ENCODE peak calls at places on chromosome 5, in seven cellular contexts. One of them, this sample, is unnamed.

GRCh38 chr5:51604324-51604723 is 221.1 kb downstream of the ISL1 start:
- DNase-seq in WERI-Rb-1: no peak
- DNase-seq in H54: no peak
- DNase-seq in putamen: no peak
- DNase-seq in MM.1S: no peak
- DNase-seq in activated T-cell treated with anti-CD3 and anti-CD28 coated beads for 4 hours: no peak
- DNase-seq in T-helper 2 cell: no peak
- DNase-seq in this sample: no peak

GRCh38 chr5:108818613-108819272 is 71.0 kb downstream of the FER start:
- DNase-seq in activated T-cell treated with anti-CD3 and anti-CD28 coated beads for 4 hours: no peak
- DNase-seq in putamen: no peak
- DNase-seq in MM.1S: peak; percentile 62
- DNase-seq in T-helper 2 cell: peak; percentile 45
- DNase-seq in WERI-Rb-1: no peak
- DNase-seq in H54: peak; percentile 34
- DNase-seq in this sample: no peak

GRCh38 chr5:109354761-109355160 is 55.0 kb downstream of the PJA2 start:
- DNase-seq in WERI-Rb-1: no peak
- DNase-seq in putamen: no peak
- DNase-seq in MM.1S: no peak
- DNase-seq in T-helper 2 cell: peak; percentile 13
- DNase-seq in H54: no peak
- DNase-seq in activated T-cell treated with anti-CD3 and anti-CD28 coated beads for 4 hours: no peak
- DNase-seq in this sample: no peak

GRCh38 chr5:175015028-175015427 is 290.6 kb downstream of the MSX2 start:
- DNase-seq in WERI-Rb-1: no peak
- DNase-seq in T-helper 2 cell: no peak
- DNase-seq in activated T-cell treated with anti-CD3 and anti-CD28 coated beads for 4 hours: no peak
- DNase-seq in putamen: no peak
- DNase-seq in H54: no peak
- DNase-seq in MM.1S: no peak
- DNase-seq in this sample: no peak

GRCh38 chr5:54658014-54658413 is 140.5 kb downstream of the SNX18 start:
- DNase-seq in MM.1S: no peak
- DNase-seq in WERI-Rb-1: no peak
- DNase-seq in activated T-cell treated with anti-CD3 and anti-CD28 coated beads for 4 hours: no peak
- DNase-seq in putamen: no peak
- DNase-seq in H54: peak; percentile 67
- DNase-seq in T-helper 2 cell: no peak
- DNase-seq in this sample: no peak

GRCh38 chr5:53262348-53262970 is 152.9 kb upstream of the MOCS2 start:
- DNase-seq in activated T-cell treated with anti-CD3 and anti-CD28 coated beads for 4 hours: no peak
- DNase-seq in H54: no peak
- DNase-seq in MM.1S: no peak
- DNase-seq in WERI-Rb-1: no peak
- DNase-seq in T-helper 2 cell: no peak
- DNase-seq in putamen: no peak
- DNase-seq in this sample: no peak

GRCh38 chr5:140083650-140084049 is 30.3 kb upstream of the PURA start:
- DNase-seq in WERI-Rb-1: no peak
- DNase-seq in MM.1S: no peak
- DNase-seq in putamen: no peak
- DNase-seq in T-helper 2 cell: no peak
- DNase-seq in activated T-cell treated with anti-CD3 and anti-CD28 coated beads for 4 hours: no peak
- DNase-seq in H54: no peak
- DNase-seq in this sample: no peak

GRCh38 chr5:135443329-135443960 is 3.7 kb downstream of the DCANP1 start:
- DNase-seq in H54: no peak
- DNase-seq in T-helper 2 cell: no peak
- DNase-seq in MM.1S: no peak
- DNase-seq in activated T-cell treated with anti-CD3 and anti-CD28 coated beads for 4 hours: no peak
- DNase-seq in WERI-Rb-1: peak; percentile 17
- DNase-seq in putamen: no peak
- DNase-seq in this sample: no peak

GRCh38 chr5:23389543-23390215 is 117.7 kb upstream of the PRDM9 start:
- DNase-seq in activated T-cell treated with anti-CD3 and anti-CD28 coated beads for 4 hours: no peak
- DNase-seq in T-helper 2 cell: no peak
- DNase-seq in MM.1S: no peak
- DNase-seq in putamen: no peak
- DNase-seq in WERI-Rb-1: no peak
- DNase-seq in H54: no peak
- DNase-seq in this sample: no peak

GRCh38 chr5:105968961-105969360 is 1701.8 kb downstream of the EFNA5 start:
- DNase-seq in H54: no peak
- DNase-seq in putamen: no peak
- DNase-seq in activated T-cell treated with anti-CD3 and anti-CD28 coated beads for 4 hours: no peak
- DNase-seq in WERI-Rb-1: no peak
- DNase-seq in MM.1S: no peak
- DNase-seq in T-helper 2 cell: no peak
- DNase-seq in this sample: no peak

GRCh38 chr5:151002681-151003502 is 17.5 kb upstream of the GPX3 start:
- DNase-seq in T-helper 2 cell: no peak
- DNase-seq in putamen: no peak
- DNase-seq in WERI-Rb-1: peak; percentile 32
- DNase-seq in H54: no peak
- DNase-seq in activated T-cell treated with anti-CD3 and anti-CD28 coated beads for 4 hours: no peak
- DNase-seq in MM.1S: no peak
- DNase-seq in this sample: no peak

GRCh38 chr5:130687085-130687733 is 477.8 kb downstream of the HINT1 start:
- DNase-seq in MM.1S: no peak
- DNase-seq in H54: no peak
- DNase-seq in activated T-cell treated with anti-CD3 and anti-CD28 coated beads for 4 hours: no peak
- DNase-seq in WERI-Rb-1: no peak
- DNase-seq in T-helper 2 cell: no peak
- DNase-seq in putamen: no peak
- DNase-seq in this sample: no peak

GRCh38 chr5:61202213-61202612 is 39.9 kb upstream of the SMIM15 start:
- DNase-seq in T-helper 2 cell: peak; percentile 60
- DNase-seq in putamen: no peak
- DNase-seq in H54: no peak
- DNase-seq in MM.1S: no peak
- DNase-seq in WERI-Rb-1: no peak
- DNase-seq in activated T-cell treated with anti-CD3 and anti-CD28 coated beads for 4 hours: no peak
- DNase-seq in this sample: no peak

GRCh38 chr5:96257904-96258303 is 175.1 kb downstream of the PCSK1 start:
- DNase-seq in activated T-cell treated with anti-CD3 and anti-CD28 coated beads for 4 hours: no peak
- DNase-seq in T-helper 2 cell: peak; percentile 5
- DNase-seq in H54: no peak
- DNase-seq in MM.1S: no peak
- DNase-seq in putamen: no peak
- DNase-seq in WERI-Rb-1: no peak
- DNase-seq in this sample: no peak

GRCh38 chr5:43400082-43400481 is 12.1 kb downstream of the CCL28 start:
- DNase-seq in T-helper 2 cell: no peak
- DNase-seq in putamen: no peak
- DNase-seq in WERI-Rb-1: no peak
- DNase-seq in MM.1S: no peak
- DNase-seq in activated T-cell treated with anti-CD3 and anti-CD28 coated beads for 4 hours: no peak
- DNase-seq in H54: no peak
- DNase-seq in this sample: no peak

GRCh38 chr5:180486636-180487149 is 7.5 kb upstream of the CNOT6 start:
- DNase-seq in T-helper 2 cell: no peak
- DNase-seq in putamen: no peak
- DNase-seq in WERI-Rb-1: no peak
- DNase-seq in H54: no peak
- DNase-seq in activated T-cell treated with anti-CD3 and anti-CD28 coated beads for 4 hours: no peak
- DNase-seq in MM.1S: no peak
- DNase-seq in this sample: no peak

GRCh38 chr5:38060354-38060753 is 198.0 kb upstream of the EGFLAM start:
- DNase-seq in T-helper 2 cell: no peak
- DNase-seq in activated T-cell treated with anti-CD3 and anti-CD28 coated beads for 4 hours: no peak
- DNase-seq in putamen: no peak
- DNase-seq in H54: no peak
- DNase-seq in WERI-Rb-1: no peak
- DNase-seq in MM.1S: no peak
- DNase-seq in this sample: no peak

GRCh38 chr5:81922790-81923398 is 48.9 kb upstream of the ATG10 start:
- DNase-seq in MM.1S: no peak
- DNase-seq in putamen: no peak
- DNase-seq in T-helper 2 cell: peak; percentile 2
- DNase-seq in H54: no peak
- DNase-seq in activated T-cell treated with anti-CD3 and anti-CD28 coated beads for 4 hours: no peak
- DNase-seq in WERI-Rb-1: no peak
- DNase-seq in this sample: no peak

This sample was measured in T-helper 22 cell.